ENCODE peak calls at places on chromosomes 11 and 22, in eight cellular contexts. One of them, this sample, is unnamed.

GRCh38 chr11:3995949-3996554 is 98.5 kb upstream of the RRM1 start:
- DNase-seq in brain microvascular endothelial cell: peak
- DNase-seq in transverse colon: no peak
- DNase-seq in heart right ventricle: peak
- DNase-seq in fibroblast of mammary gland: peak
- DNase-seq in mammary epithelial cell: no peak
- DNase-seq in mucosa of descending colon: no peak
- DNase-seq in cardiac fibroblast: peak
- DNase-seq in this sample: peak

GRCh38 chr11:32137263-32137662 is 46.4 kb downstream of the RCN1 start:
- DNase-seq in brain microvascular endothelial cell: peak
- DNase-seq in transverse colon: no peak
- DNase-seq in heart right ventricle: no peak
- DNase-seq in fibroblast of mammary gland: peak
- DNase-seq in mammary epithelial cell: peak
- DNase-seq in mucosa of descending colon: no peak
- DNase-seq in cardiac fibroblast: peak
- DNase-seq in this sample: peak

GRCh38 chr11:88623536-88623935 is 286.0 kb upstream of the CTSC start:
- DNase-seq in brain microvascular endothelial cell: no peak
- DNase-seq in transverse colon: no peak
- DNase-seq in heart right ventricle: no peak
- DNase-seq in fibroblast of mammary gland: no peak
- DNase-seq in mammary epithelial cell: no peak
- DNase-seq in mucosa of descending colon: no peak
- DNase-seq in cardiac fibroblast: no peak
- DNase-seq in this sample: no peak

GRCh38 chr11:73186294-73186850 is 31.7 kb upstream of the P2RY2 start:
- DNase-seq in brain microvascular endothelial cell: no peak
- DNase-seq in transverse colon: no peak
- DNase-seq in heart right ventricle: no peak
- DNase-seq in fibroblast of mammary gland: no peak
- DNase-seq in mammary epithelial cell: peak
- DNase-seq in mucosa of descending colon: no peak
- DNase-seq in cardiac fibroblast: no peak
- DNase-seq in this sample: no peak

GRCh38 chr11:102560555-102561011 is 30.0 kb upstream of the MMP7 start:
- DNase-seq in brain microvascular endothelial cell: peak
- DNase-seq in transverse colon: peak
- DNase-seq in heart right ventricle: no peak
- DNase-seq in fibroblast of mammary gland: peak
- DNase-seq in mammary epithelial cell: peak
- DNase-seq in mucosa of descending colon: no peak
- DNase-seq in cardiac fibroblast: peak
- DNase-seq in this sample: peak

GRCh38 chr11:95739108-95739507 is 50.5 kb downstream of the FAM76B start:
- DNase-seq in brain microvascular endothelial cell: no peak
- DNase-seq in transverse colon: no peak
- DNase-seq in heart right ventricle: no peak
- DNase-seq in fibroblast of mammary gland: no peak
- DNase-seq in mammary epithelial cell: no peak
- DNase-seq in mucosa of descending colon: no peak
- DNase-seq in cardiac fibroblast: no peak
- DNase-seq in this sample: no peak

GRCh38 chr22:25062378-25063095 is 110.0 kb downstream of the KIAA1671 start:
- DNase-seq in brain microvascular endothelial cell: no peak
- DNase-seq in transverse colon: peak
- DNase-seq in heart right ventricle: no peak
- DNase-seq in fibroblast of mammary gland: no peak
- DNase-seq in mammary epithelial cell: no peak
- DNase-seq in mucosa of descending colon: peak
- DNase-seq in cardiac fibroblast: no peak
- DNase-seq in this sample: no peak

GRCh38 chr11:8694137-8694536 is 11.5 kb downstream of the RPL27A start:
- DNase-seq in brain microvascular endothelial cell: no peak
- DNase-seq in transverse colon: no peak
- DNase-seq in heart right ventricle: no peak
- DNase-seq in fibroblast of mammary gland: no peak
- DNase-seq in mammary epithelial cell: no peak
- DNase-seq in mucosa of descending colon: no peak
- DNase-seq in cardiac fibroblast: no peak
- DNase-seq in this sample: no peak

GRCh38 chr11:118922745-118923627 is 2.7 kb downstream of the BCL9L start:
- DNase-seq in brain microvascular endothelial cell: no peak
- DNase-seq in transverse colon: no peak
- DNase-seq in heart right ventricle: no peak
- DNase-seq in fibroblast of mammary gland: no peak
- DNase-seq in mammary epithelial cell: no peak
- DNase-seq in mucosa of descending colon: peak
- DNase-seq in cardiac fibroblast: no peak
- DNase-seq in this sample: no peak

GRCh38 chr22:42061041-42061440 is 9.6 kb downstream of the NAGA start:
- DNase-seq in brain microvascular endothelial cell: no peak
- DNase-seq in transverse colon: no peak
- DNase-seq in heart right ventricle: no peak
- DNase-seq in fibroblast of mammary gland: no peak
- DNase-seq in mammary epithelial cell: no peak
- DNase-seq in mucosa of descending colon: no peak
- DNase-seq in cardiac fibroblast: no peak
- DNase-seq in this sample: no peak

GRCh38 chr11:64060861-64061444 is 25.2 kb downstream of the FLRT1 start:
- DNase-seq in brain microvascular endothelial cell: peak
- DNase-seq in transverse colon: peak
- DNase-seq in heart right ventricle: peak
- DNase-seq in fibroblast of mammary gland: peak
- DNase-seq in mammary epithelial cell: no peak
- DNase-seq in mucosa of descending colon: no peak
- DNase-seq in cardiac fibroblast: peak
- DNase-seq in this sample: no peak

GRCh38 chr11:58622344-58622743 is at the start of gene CNTF:
- DNase-seq in brain microvascular endothelial cell: peak
- DNase-seq in transverse colon: no peak
- DNase-seq in heart right ventricle: no peak
- DNase-seq in fibroblast of mammary gland: peak
- DNase-seq in mammary epithelial cell: peak
- DNase-seq in mucosa of descending colon: no peak
- DNase-seq in cardiac fibroblast: peak
- DNase-seq in this sample: no peak

GRCh38 chr11:12167098-12167999 is 57.0 kb downstream of the MICAL2 start:
- DNase-seq in brain microvascular endothelial cell: peak
- DNase-seq in transverse colon: peak
- DNase-seq in heart right ventricle: no peak
- DNase-seq in fibroblast of mammary gland: peak
- DNase-seq in mammary epithelial cell: peak
- DNase-seq in mucosa of descending colon: peak
- DNase-seq in cardiac fibroblast: peak
- DNase-seq in this sample: peak

GRCh38 chr11:67468056-67468455 is 995 bp downstream of the TMEM134 start:
- DNase-seq in brain microvascular endothelial cell: no peak
- DNase-seq in transverse colon: peak
- DNase-seq in heart right ventricle: no peak
- DNase-seq in fibroblast of mammary gland: no peak
- DNase-seq in mammary epithelial cell: peak
- DNase-seq in mucosa of descending colon: peak
- DNase-seq in cardiac fibroblast: no peak
- DNase-seq in this sample: no peak

GRCh38 chr22:50608996-50609395 is 8.4 kb downstream of the MAPK8IP2 start:
- DNase-seq in brain microvascular endothelial cell: no peak
- DNase-seq in transverse colon: no peak
- DNase-seq in heart right ventricle: no peak
- DNase-seq in fibroblast of mammary gland: no peak
- DNase-seq in mammary epithelial cell: no peak
- DNase-seq in mucosa of descending colon: no peak
- DNase-seq in cardiac fibroblast: no peak
- DNase-seq in this sample: no peak

GRCh38 chr11:71078482-71078881 is 173.9 kb downstream of the SHANK2 start:
- DNase-seq in brain microvascular endothelial cell: no peak
- DNase-seq in transverse colon: no peak
- DNase-seq in heart right ventricle: no peak
- DNase-seq in fibroblast of mammary gland: peak
- DNase-seq in mammary epithelial cell: peak
- DNase-seq in mucosa of descending colon: no peak
- DNase-seq in cardiac fibroblast: no peak
- DNase-seq in this sample: no peak

GRCh38 chr11:78952866-78953265 is 378.2 kb upstream of the NARS2 start:
- DNase-seq in brain microvascular endothelial cell: no peak
- DNase-seq in transverse colon: no peak
- DNase-seq in heart right ventricle: no peak
- DNase-seq in fibroblast of mammary gland: no peak
- DNase-seq in mammary epithelial cell: no peak
- DNase-seq in mucosa of descending colon: no peak
- DNase-seq in cardiac fibroblast: no peak
- DNase-seq in this sample: no peak

GRCh38 chr11:48080301-48080861 is 100.0 kb downstream of the PTPRJ start:
- DNase-seq in brain microvascular endothelial cell: no peak
- DNase-seq in transverse colon: no peak
- DNase-seq in heart right ventricle: no peak
- DNase-seq in fibroblast of mammary gland: no peak
- DNase-seq in mammary epithelial cell: no peak
- DNase-seq in mucosa of descending colon: no peak
- DNase-seq in cardiac fibroblast: no peak
- DNase-seq in this sample: no peak

GRCh38 chr11:66251811-66252210 is 16.6 kb upstream of the RAB1B start:
- DNase-seq in brain microvascular endothelial cell: no peak
- DNase-seq in transverse colon: no peak
- DNase-seq in heart right ventricle: no peak
- DNase-seq in fibroblast of mammary gland: no peak
- DNase-seq in mammary epithelial cell: no peak
- DNase-seq in mucosa of descending colon: no peak
- DNase-seq in cardiac fibroblast: no peak
- DNase-seq in this sample: no peak

GRCh38 chr11:45341379-45341778 is 55.2 kb upstream of the SYT13 start:
- DNase-seq in brain microvascular endothelial cell: no peak
- DNase-seq in transverse colon: no peak
- DNase-seq in heart right ventricle: no peak
- DNase-seq in fibroblast of mammary gland: no peak
- DNase-seq in mammary epithelial cell: no peak
- DNase-seq in mucosa of descending colon: no peak
- DNase-seq in cardiac fibroblast: no peak
- DNase-seq in this sample: no peak

GRCh38 chr11:47756208-47756607 is 10.9 kb downstream of the FNBP4 start:
- DNase-seq in brain microvascular endothelial cell: no peak
- DNase-seq in transverse colon: no peak
- DNase-seq in heart right ventricle: no peak
- DNase-seq in fibroblast of mammary gland: no peak
- DNase-seq in mammary epithelial cell: no peak
- DNase-seq in mucosa of descending colon: no peak
- DNase-seq in cardiac fibroblast: no peak
- DNase-seq in this sample: no peak

DNA sequence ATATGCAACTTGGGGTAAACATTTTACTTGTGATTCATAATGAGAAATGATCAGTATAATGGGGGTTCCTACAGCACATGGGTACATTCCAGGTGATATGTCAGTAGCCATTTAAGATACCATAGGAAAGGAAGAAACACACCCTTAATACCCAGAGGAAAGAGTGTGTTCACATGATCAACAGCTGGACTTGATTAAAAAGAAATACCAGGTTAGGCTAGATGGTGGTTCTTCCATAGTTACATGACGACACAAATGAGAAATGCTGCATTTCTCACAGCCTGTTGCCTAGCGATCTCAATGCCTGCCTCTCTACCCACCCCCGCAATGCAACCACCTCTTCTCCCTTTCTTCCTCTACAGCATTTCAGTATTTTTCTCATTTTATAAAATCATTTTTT is 96.8 kb downstream of the TTC28 start:
- DNase-seq in brain microvascular endothelial cell: peak
- DNase-seq in transverse colon: no peak
- DNase-seq in heart right ventricle: no peak
- DNase-seq in fibroblast of mammary gland: peak
- DNase-seq in mammary epithelial cell: peak
- DNase-seq in mucosa of descending colon: no peak
- DNase-seq in cardiac fibroblast: peak
- DNase-seq in this sample: peak
- H3K4me3 ChIP-seq in brain microvascular endothelial cell: no peak
- H3K4me3 ChIP-seq in transverse colon: no peak
- H3K4me3 ChIP-seq in heart right ventricle: no peak
- H3K4me3 ChIP-seq in fibroblast of mammary gland: no peak
- H3K4me3 ChIP-seq in mammary epithelial cell: no peak
- H3K4me3 ChIP-seq in mucosa of descending colon: no peak
- H3K4me3 ChIP-seq in cardiac fibroblast: no peak
- H3K4me3 ChIP-seq in this sample: no peak

GRCh38 chr22:30556388-30556787 is 9.8 kb upstream of the SEC14L6 start:
- DNase-seq in brain microvascular endothelial cell: no peak
- DNase-seq in transverse colon: no peak
- DNase-seq in heart right ventricle: no peak
- DNase-seq in fibroblast of mammary gland: no peak
- DNase-seq in mammary epithelial cell: no peak
- DNase-seq in mucosa of descending colon: no peak
- DNase-seq in cardiac fibroblast: no peak
- DNase-seq in this sample: no peak
- TF ChIP-seq CTCF in brain microvascular endothelial cell: peak
- TF ChIP-seq CTCF in transverse colon: no peak
- TF ChIP-seq CTCF in heart right ventricle: no peak
- TF ChIP-seq CTCF in fibroblast of mammary gland: no peak
- TF ChIP-seq CTCF in mammary epithelial cell: no peak
- TF ChIP-seq CTCF in mucosa of descending colon: no peak
- TF ChIP-seq CTCF in cardiac fibroblast: no peak
- TF ChIP-seq CTCF in this sample: no peak

GRCh38 chr22:44182591-44183588 is 2.2 kb downstream of the PARVG start:
- DNase-seq in brain microvascular endothelial cell: no peak
- DNase-seq in transverse colon: peak
- DNase-seq in heart right ventricle: peak
- DNase-seq in fibroblast of mammary gland: no peak
- DNase-seq in mammary epithelial cell: no peak
- DNase-seq in mucosa of descending colon: peak
- DNase-seq in cardiac fibroblast: no peak
- DNase-seq in this sample: no peak

GRCh38 chr22:44181033-44181911 is 547 bp downstream of the PARVG start:
- DNase-seq in brain microvascular endothelial cell: no peak
- DNase-seq in transverse colon: peak
- DNase-seq in heart right ventricle: no peak
- DNase-seq in fibroblast of mammary gland: no peak
- DNase-seq in mammary epithelial cell: no peak
- DNase-seq in mucosa of descending colon: peak
- DNase-seq in cardiac fibroblast: no peak
- DNase-seq in this sample: no peak

GRCh38 chr22:44180706-44181032 is at the start of gene PARVG:
- DNase-seq in brain microvascular endothelial cell: no peak
- DNase-seq in transverse colon: peak
- DNase-seq in heart right ventricle: no peak
- DNase-seq in fibroblast of mammary gland: no peak
- DNase-seq in mammary epithelial cell: peak
- DNase-seq in mucosa of descending colon: no peak
- DNase-seq in cardiac fibroblast: no peak
- DNase-seq in this sample: no peak

GRCh38 chr22:44179989-44180705 is 578 bp upstream of the PARVG start:
- DNase-seq in brain microvascular endothelial cell: no peak
- DNase-seq in transverse colon: no peak
- DNase-seq in heart right ventricle: no peak
- DNase-seq in fibroblast of mammary gland: no peak
- DNase-seq in mammary epithelial cell: no peak
- DNase-seq in mucosa of descending colon: peak
- DNase-seq in cardiac fibroblast: no peak
- DNase-seq in this sample: no peak

GRCh38 chr22:44181912-44182590 is 1.3 kb downstream of the PARVG start:
- DNase-seq in brain microvascular endothelial cell: no peak
- DNase-seq in transverse colon: no peak
- DNase-seq in heart right ventricle: no peak
- DNase-seq in fibroblast of mammary gland: no peak
- DNase-seq in mammary epithelial cell: no peak
- DNase-seq in mucosa of descending colon: no peak
- DNase-seq in cardiac fibroblast: no peak
- DNase-seq in this sample: no peak
- H3K4me3 ChIP-seq in brain microvascular endothelial cell: no peak
- H3K4me3 ChIP-seq in transverse colon: peak
- H3K4me3 ChIP-seq in heart right ventricle: peak
- H3K4me3 ChIP-seq in fibroblast of mammary gland: no peak
- H3K4me3 ChIP-seq in mammary epithelial cell: no peak
- H3K4me3 ChIP-seq in mucosa of descending colon: no peak
- H3K4me3 ChIP-seq in cardiac fibroblast: no peak
- H3K4me3 ChIP-seq in this sample: no peak

GRCh38 chr22:43409800-43410199 is 2.0 kb upstream of the MPPED1 start:
- DNase-seq in brain microvascular endothelial cell: no peak
- DNase-seq in transverse colon: no peak
- DNase-seq in heart right ventricle: no peak
- DNase-seq in fibroblast of mammary gland: no peak
- DNase-seq in mammary epithelial cell: no peak
- DNase-seq in mucosa of descending colon: peak
- DNase-seq in cardiac fibroblast: no peak
- DNase-seq in this sample: no peak
- TF ChIP-seq CTCF in brain microvascular endothelial cell: no peak
- TF ChIP-seq CTCF in transverse colon: no peak
- TF ChIP-seq CTCF in heart right ventricle: no peak
- TF ChIP-seq CTCF in fibroblast of mammary gland: no peak
- TF ChIP-seq CTCF in mammary epithelial cell: no peak
- TF ChIP-seq CTCF in mucosa of descending colon: no peak
- TF ChIP-seq CTCF in cardiac fibroblast: no peak
- TF ChIP-seq CTCF in this sample: no peak